ENCODE peak calls at places on chromosomes 12 and 14, in eight cellular contexts. U, C, V, H, W, Y, P and K are unnamed samples.
A peak's percentile ranks its signal among the peaks of the same experiment; 100 is the strongest.

GRCh38 chr12:55722948-55723347 is 2.8 kb downstream of the RDH5 start:
- DNase-seq in U (no peak), C (no peak), V (no peak), H (no peak), W (no peak), Y (no peak), P (no peak), K (no peak)

GRCh38 chr12:6603095-6603567 is 4.0 kb downstream of the CHD4 start:
- DNase-seq in U (no peak), C (no peak), V (peak; percentile 36), H (no peak), W (no peak), Y (no peak), P (peak; percentile 51), K (no peak)

GRCh38 chr12:114913871-114914801 is 230.2 kb upstream of the TBX3 start:
- DNase-seq in U (peak; percentile 89), C (no peak), V (peak; percentile 26), H (peak; percentile 72), W (no peak), Y (peak; percentile 18), P (peak; percentile 74), K (peak; percentile 35)

GRCh38 chr12:40105515-40106201 is at the start of gene SLC2A13:
- DNase-seq in U (peak; percentile 87), C (no peak), V (peak; percentile 66), H (peak; percentile 69), W (peak; percentile 84), Y (peak; percentile 55), P (peak; percentile 94), K (peak; percentile 41)

GRCh38 chr14:92135269-92135668 is 13.5 kb downstream of the CPSF2 start:
- DNase-seq in U (no peak), C (no peak), V (no peak), H (peak; percentile 19), W (peak; percentile 2), Y (peak; percentile 23), P (peak; percentile 34), K (peak; percentile 18)

GRCh38 chr14:51784466-51784865 is 75.9 kb upstream of the GNG2 start:
- DNase-seq in U (no peak), C (no peak), V (no peak), H (no peak), W (no peak), Y (no peak), P (no peak), K (no peak)

GRCh38 chr12:125092872-125093680 is 27.8 kb downstream of the AACS start:
- DNase-seq in U (no peak), C (no peak), V (no peak), H (peak; percentile 26), W (no peak), Y (peak; percentile 46), P (peak; percentile 67), K (no peak)

GRCh38 chr12:109842021-109842420 is 8.8 kb upstream of the TRPV4 start:
- DNase-seq in U (no peak), C (no peak), V (no peak), H (no peak), W (no peak), Y (no peak), P (no peak), K (no peak)

GRCh38 chr12:68100241-68100640 is 59.3 kb downstream of the IFNG start:
- DNase-seq in U (no peak), C (no peak), V (no peak), H (peak; percentile 67), W (no peak), Y (no peak), P (no peak), K (no peak)

GRCh38 chr12:113161415-113162016 is 12.0 kb downstream of the CFAP73 start:
- DNase-seq in U (no peak), C (no peak), V (no peak), H (no peak), W (peak; percentile 18), Y (no peak), P (no peak), K (no peak)

GRCh38 chr14:105480807-105481801 is 5.6 kb upstream of the CRIP1 start:
- DNase-seq in U (peak; percentile 87), C (peak; percentile 95), V (peak; percentile 88), H (peak; percentile 88), W (peak; percentile 82), Y (peak; percentile 75), P (peak; percentile 93), K (peak; percentile 92)

GRCh38 chr14:21199611-21200570 is 44.0 kb upstream of the OR5AU1 start:
- DNase-seq in U (no peak), C (no peak), V (no peak), H (no peak), W (no peak), Y (no peak), P (no peak), K (no peak)

GRCh38 chr14:104237651-104238423 is 99.5 kb downstream of the KIF26A start:
- DNase-seq in U (no peak), C (no peak), V (no peak), H (no peak), W (no peak), Y (no peak), P (no peak), K (no peak)

GRCh38 chr12:23209793-23210192 is 584.8 kb downstream of the ETNK1 start:
- DNase-seq in U (no peak), C (no peak), V (no peak), H (no peak), W (no peak), Y (no peak), P (no peak), K (no peak)

GRCh38 chr14:105200641-105201040 is 19.5 kb upstream of the NUDT14 start:
- DNase-seq in U (no peak), C (no peak), V (no peak), H (no peak), W (no peak), Y (no peak), P (no peak), K (no peak)

GRCh38 chr12:43835656-43836454 is at the start of gene TMEM117:
- DNase-seq in U (peak; percentile 66), C (peak; percentile 63), V (peak; percentile 54), H (peak; percentile 59), W (peak; percentile 61), Y (no peak), P (peak; percentile 77), K (peak; percentile 29)

GRCh38 chr14:90503582-90503981 is 106.8 kb downstream of the CALM1 start:
- DNase-seq in U (no peak), C (peak; percentile 32), V (no peak), H (peak; percentile 65), W (peak; percentile 23), Y (no peak), P (no peak), K (no peak)

GRCh38 chr12:34402228-34402898 is 380.1 kb downstream of the ALG10 start:
- DNase-seq in U (no peak), C (no peak), V (peak; percentile 5), H (no peak), W (no peak), Y (no peak), P (peak; percentile 0), K (no peak)

GRCh38 chr12:82835217-82835616 is 148.5 kb downstream of the TMTC2 start:
- DNase-seq in U (no peak), C (no peak), V (no peak), H (no peak), W (no peak), Y (peak; percentile 60), P (peak; percentile 62), K (no peak)

GRCh38 chr14:34361504-34362011 is 100.5 kb downstream of the SPTSSA start:
- DNase-seq in U (no peak), C (no peak), V (peak; percentile 58), H (no peak), W (no peak), Y (no peak), P (no peak), K (no peak)

GRCh38 chr14:100490252-100490651 is 97.0 kb downstream of the BEGAIN start:
- DNase-seq in U (no peak), C (no peak), V (no peak), H (no peak), W (no peak), Y (no peak), P (no peak), K (no peak)

GRCh38 chr12:105025890-105026289 is 39.8 kb downstream of the NOPCHAP1 start:
- DNase-seq in U (no peak), C (peak; percentile 85), V (peak; percentile 59), H (no peak), W (no peak), Y (peak; percentile 95), P (peak; percentile 70), K (no peak)